ENCODE peak calls at places on chromosome 11, in six cellular contexts. F, O, G, B, Z and K are unnamed samples.

GRCh38 chr11:132683602-132684001 is 848.7 kb downstream of the OPCML start:
- DNase-seq in G (no peak), Z (no peak), B (no peak), O (no peak), F (no peak), K (no peak)

GRCh38 chr11:123214396-123214795 is 19.3 kb upstream of the CLMP start:
- DNase-seq in O (no peak), G (no peak), B (no peak), Z (no peak), F (no peak), K (no peak)

GRCh38 chr11:47155914-47156313 is 20.8 kb downstream of the ARFGAP2 start:
- DNase-seq in G (no peak), F (no peak), Z (no peak), B (no peak), O (no peak), K (no peak)

GRCh38 chr11:68549789-68550484 is 89.4 kb downstream of the PPP6R3 start:
- DNase-seq in Z (no peak), G (no peak), F (no peak), O (no peak), B (peak; percentile 11), K (no peak)

GRCh38 chr11:93512073-93512475 is 31.1 kb downstream of the SMCO4 start:
- DNase-seq in B (no peak), O (no peak), Z (no peak), F (no peak), G (no peak), K (no peak)

GRCh38 chr11:11735586-11735985 is 106.2 kb upstream of the USP47 start:
- DNase-seq in B (no peak), O (no peak), Z (no peak), G (no peak), F (no peak), K (no peak)

GRCh38 chr11:45993438-45994064 is 71.1 kb downstream of the LARGE2 start:
- DNase-seq in O (no peak), B (peak; percentile 37), F (no peak), G (peak; percentile 61), Z (no peak), K (no peak)

GRCh38 chr11:4926607-4927006 is 2.5 kb upstream of the OR51G1 start:
- DNase-seq in B (no peak), O (no peak), F (no peak), G (no peak), Z (no peak), K (no peak)

GRCh38 chr11:20021212-20021611 is 139.1 kb downstream of the DBX1 start:
- DNase-seq in B (no peak), G (no peak), O (no peak), Z (no peak), F (no peak), K (no peak)

GRCh38 chr11:119054418-119054817 is 2.6 kb downstream of the HYOU1 start:
- DNase-seq in F (no peak), O (no peak), Z (no peak), B (no peak), G (no peak), K (no peak)

GRCh38 chr11:119061256-119061655 is 4.3 kb upstream of the HYOU1 start:
- DNase-seq in F (no peak), Z (no peak), G (no peak), O (no peak), B (no peak), K (no peak)

GRCh38 chr11:119056397-119056999 is 507 bp downstream of the HYOU1 start:
- DNase-seq in O (peak; percentile 50), B (peak; percentile 24), F (peak; percentile 31), G (no peak), Z (peak; percentile 38), K (peak; percentile 46)

GRCh38 chr11:119055901-119056300 is 1.1 kb downstream of the HYOU1 start:
- DNase-seq in O (no peak), F (no peak), G (no peak), B (no peak), Z (no peak), K (peak; percentile 60)

DNA sequence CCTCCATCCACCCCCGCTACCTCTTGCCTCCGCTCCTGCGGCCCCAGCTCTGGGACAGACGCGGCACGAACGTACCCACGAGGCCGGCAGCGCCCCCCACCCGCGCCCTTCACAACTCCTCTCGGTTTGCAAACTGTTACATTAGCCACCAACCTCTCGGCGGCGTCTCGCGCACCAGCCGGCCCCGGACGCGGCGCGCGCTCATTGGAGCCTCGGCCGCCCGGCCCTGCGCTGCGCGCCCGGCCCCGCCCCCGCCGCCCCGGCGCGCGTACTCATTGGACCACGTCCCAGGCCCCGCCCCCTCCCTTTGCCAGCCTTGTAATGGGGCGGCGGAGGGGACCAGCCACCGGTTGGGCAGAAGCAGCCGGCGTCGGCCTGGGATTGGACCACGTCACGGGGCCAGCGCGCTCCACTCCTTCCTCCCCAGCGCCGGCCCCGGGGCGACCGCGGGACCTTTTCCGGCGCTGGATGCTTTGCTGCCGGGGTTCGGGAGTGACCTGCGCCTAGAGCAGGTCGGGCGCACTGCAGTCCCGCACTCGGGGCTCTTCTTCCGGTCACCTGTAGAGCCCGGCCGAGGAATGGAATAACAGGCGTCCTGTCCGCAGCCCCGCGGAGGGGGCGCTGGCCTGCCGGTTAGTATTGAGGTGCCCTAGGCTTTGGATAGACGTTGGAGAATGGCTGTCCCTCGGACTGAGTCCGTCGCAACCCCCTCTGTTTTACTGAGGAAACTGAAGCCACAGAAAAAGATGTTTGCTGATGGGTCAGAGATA is at the start of gene HYOU1:
- DNase-seq in F (peak; percentile 98), B (peak; percentile 98), O (peak; percentile 99), Z (peak; percentile 98), G (peak; percentile 99), K (peak; percentile 99)
- TF ChIP-seq CTCF in F (peak; percentile 25), B (no peak), O (peak; percentile 24), Z (no peak), G (peak; percentile 23), K (peak; percentile 35)

GRCh38 chr11:95565692-95566091 is 223.9 kb downstream of the FAM76B start:
- DNase-seq in G (no peak), Z (no peak), B (no peak), F (peak; percentile 8), O (no peak), K (peak; percentile 24)
- H3K27ac ChIP-seq in G (no peak overlapping the region), Z (no peak overlapping the region), B (no peak overlapping the region), F (no peak overlapping the region), O (no peak overlapping the region), K (no peak overlapping the region)

GRCh38 chr11:32435947-32436750 is 810 bp upstream of the WT1 start:
- DNase-seq in O (no peak), G (no peak), Z (no peak), B (peak; percentile 74), F (no peak), K (peak; percentile 72)

GRCh38 chr11:32436751-32437405 is 1.5 kb upstream of the WT1 start:
- DNase-seq in Z (no peak), F (no peak), B (no peak), G (no peak), O (no peak), K (no peak)

GRCh38 chr11:32434387-32435151 is 770 bp downstream of the WT1 start:
- DNase-seq in G (no peak), Z (no peak), F (no peak), B (peak; percentile 56), O (no peak), K (no peak)

GRCh38 chr11:32435152-32435480 is 223 bp downstream of the WT1 start:
- DNase-seq in Z (no peak), F (no peak), O (no peak), B (no peak), G (no peak), K (peak; percentile 79)

DNA sequence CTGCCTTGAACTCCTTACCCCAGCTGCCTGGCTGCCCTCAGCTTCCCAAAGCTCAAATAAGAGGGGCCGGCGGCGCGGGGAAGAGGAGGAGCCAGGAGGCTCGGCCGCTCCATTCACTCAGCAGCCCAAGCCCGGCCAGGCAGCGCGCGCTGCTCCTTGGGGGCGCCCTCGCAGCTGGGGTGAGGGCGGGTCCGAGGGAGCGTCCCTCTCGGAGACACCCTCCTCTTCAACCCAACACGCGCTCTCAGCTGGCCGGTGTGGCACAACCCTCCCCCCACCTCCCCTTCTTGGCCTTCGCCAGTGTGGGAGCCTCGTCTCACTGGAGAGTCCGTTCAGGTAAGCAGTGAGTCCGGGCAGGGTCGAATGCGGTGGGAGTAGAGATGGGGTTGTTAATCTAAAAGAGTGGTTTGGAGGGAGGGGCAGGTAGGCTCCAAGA is at the start of gene WT1:
- DNase-seq in F (no peak), G (no peak), Z (no peak), B (peak; percentile 64), O (no peak), K (peak; percentile 86)
- H3K4me3 ChIP-seq in F (peak within 1 kb of the TSS; percentile 13), G (no peak within 1 kb of the TSS), Z (no peak within 1 kb of the TSS), B (peak within 1 kb of the TSS; percentile 46), O (peak within 1 kb of the TSS; percentile 36), K (peak within 1 kb of the TSS; percentile 41)

GRCh38 chr11:33257897-33258630 is 883 bp downstream of the HIPK3 start:
- DNase-seq in F (peak; percentile 75), B (peak; percentile 91), O (peak; percentile 90), G (peak; percentile 86), Z (peak; percentile 89), K (peak; percentile 97)
- TF ChIP-seq CTCF in F (peak; percentile 27), B (peak; percentile 29), O (peak; percentile 27), G (peak; percentile 46), Z (no peak), K (peak; percentile 58)

DNA sequence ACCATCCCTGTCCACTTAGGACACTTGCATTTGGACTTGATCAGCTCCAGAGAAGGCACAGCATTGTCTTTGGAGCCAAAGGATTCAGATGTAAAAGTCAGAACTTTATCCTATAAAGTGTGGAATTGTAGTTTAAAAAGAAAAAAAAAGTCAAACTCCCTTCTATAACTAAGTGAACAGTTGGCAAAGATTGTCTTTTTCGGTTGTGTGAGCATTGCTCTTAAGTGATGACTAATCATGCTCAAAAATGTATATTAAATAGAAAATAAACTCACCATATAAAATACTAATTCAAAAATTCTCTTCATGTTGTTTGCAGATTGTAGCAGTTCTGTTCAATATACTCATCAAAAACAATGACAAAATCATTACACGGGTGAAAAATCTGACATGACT is 93.8 kb downstream of the ETS1 start:
- DNase-seq in G (no peak), O (no peak), B (no peak), Z (no peak), F (no peak), K (no peak)
- H3K27ac ChIP-seq in G (no peak overlapping the region), O (peak overlapping the region; percentile 13), B (peak overlapping the region; percentile 2), Z (peak overlapping the region; percentile 74), F (no peak overlapping the region), K (no peak overlapping the region)

GRCh38 chr11:116193321-116194114 is 579.3 kb downstream of the BUD13 start:
- DNase-seq in G (no peak), O (no peak), Z (peak; percentile 84), B (peak; percentile 50), F (peak; percentile 46), K (peak; percentile 86)

GRCh38 chr11:116190206-116190605 is 582.6 kb downstream of the BUD13 start:
- DNase-seq in O (no peak), B (no peak), G (no peak), F (no peak), Z (no peak), K (no peak)

GRCh38 chr11:116194156-116194904 is 578.5 kb downstream of the BUD13 start:
- DNase-seq in F (no peak), G (no peak), Z (no peak), O (no peak), B (no peak), K (no peak)

GRCh38 chr11:116190861-116191260 is 581.9 kb downstream of the BUD13 start:
- DNase-seq in O (no peak), Z (no peak), B (no peak), G (no peak), F (no peak), K (no peak)

GRCh38 chr11:116192509-116193206 is 580.1 kb downstream of the BUD13 start:
- DNase-seq in Z (no peak), G (no peak), F (peak; percentile 48), O (no peak), B (no peak), K (peak; percentile 31)
- H3K4me3 ChIP-seq in Z (peak overlapping the region; percentile 24), G (no peak overlapping the region), F (peak overlapping the region; percentile 67), O (no peak overlapping the region), B (peak overlapping the region; percentile 34), K (peak overlapping the region; percentile 36)

GRCh38 chr11:13073119-13073981 is 64.2 kb downstream of the RASSF10 start:
- DNase-seq in Z (no peak), G (no peak), F (no peak), B (no peak), O (no peak), K (no peak)
- TF ChIP-seq CTCF in Z (no peak), G (no peak), F (no peak), B (no peak), O (no peak), K (no peak)